ENCODE peak calls at places on chromosomes 6 and 20, in ten cellular contexts. U is fibroblast of mammary gland, S is GM13977, M is OCI-LY7, I is breast epithelium, O is GM12865, Y is WTC11, P is RWPE1, H is foreskin fibroblast, L is esophagus muscularis mucosa. F is an unnamed sample.

GRCh38 chr20:25269833-25270170 is 21.9 kb downstream of the PYGB start:
- DNase-seq in U (no peak), S (no peak), M (no peak), I (no peak), O (no peak), Y (no peak), P (no peak), H (no peak), L (no peak), F (no peak)

GRCh38 chr6:27096834-27097511 is 150.5 kb upstream of the PRSS16 start:
- DNase-seq in U (peak), S (peak), M (no peak), I (peak), O (peak), Y (peak), P (peak), H (peak), L (no peak), F (peak)

GRCh38 chr6:141562801-141563763 is 569.6 kb upstream of the GJE1 start:
- DNase-seq in U (peak), S (peak), M (peak), I (no peak), O (peak), Y (peak), P (peak), H (peak), L (no peak), F (peak)

GRCh38 chr6:42404494-42404893 is 47.2 kb downstream of the TRERF1 start:
- DNase-seq in U (peak), S (no peak), M (no peak), I (no peak), O (no peak), Y (no peak), P (peak), H (peak), L (no peak), F (no peak)

GRCh38 chr6:150301871-150302800 is 66.7 kb upstream of the IYD start:
- DNase-seq in U (peak), S (peak), M (no peak), I (no peak), O (peak), Y (no peak), P (peak), H (peak), L (no peak), F (peak)

GRCh38 chr6:40268166-40268958 is 318.8 kb downstream of the LRFN2 start:
- DNase-seq in U (no peak), S (no peak), M (no peak), I (no peak), O (no peak), Y (no peak), P (no peak), H (no peak), L (no peak), F (no peak)

GRCh38 chr6:4903751-4904370 is 100.0 kb downstream of the RPP40 start:
- DNase-seq in U (no peak), S (no peak), M (no peak), I (no peak), O (no peak), Y (no peak), P (no peak), H (no peak), L (peak), F (no peak)

GRCh38 chr6:51209651-51210050 is 391.0 kb downstream of the TFAP2B start:
- DNase-seq in U (no peak), S (no peak), M (no peak), I (no peak), O (no peak), Y (no peak), P (no peak), H (no peak), L (no peak), F (no peak)

GRCh38 chr6:81734081-81734480 is 18.4 kb downstream of the TENT5A start:
- DNase-seq in U (no peak), S (no peak), M (no peak), I (no peak), O (no peak), Y (no peak), P (no peak), H (no peak), L (no peak), F (no peak)

GRCh38 chr20:23515250-23515939 is 24.5 kb downstream of the CST8 start:
- DNase-seq in U (no peak), S (no peak), M (no peak), I (no peak), O (peak), Y (no peak), P (no peak), H (no peak), L (no peak), F (no peak)

GRCh38 chr20:33732166-33732970 is 572 bp downstream of the ZNF341 start:
- DNase-seq in U (peak), S (peak), M (peak), I (peak), O (no peak), Y (peak), P (peak), H (peak), L (peak), F (peak)

GRCh38 chr20:7790189-7790588 is 150.1 kb downstream of the HAO1 start:
- DNase-seq in U (peak), S (no peak), M (no peak), I (no peak), O (no peak), Y (no peak), P (no peak), H (peak), L (no peak), F (no peak)

GRCh38 chr6:87481936-87482335 is 9.2 kb downstream of the SLC35A1 start:
- DNase-seq in U (no peak), S (no peak), M (no peak), I (no peak), O (no peak), Y (no peak), P (no peak), H (no peak), L (no peak), F (no peak)

GRCh38 chr6:24673625-24674024 is 6.7 kb downstream of the ACOT13 start:
- DNase-seq in U (peak), S (no peak), M (peak), I (no peak), O (no peak), Y (no peak), P (no peak), H (no peak), L (no peak), F (no peak)

GRCh38 chr20:22321191-22321590 is 263.2 kb downstream of the FOXA2 start:
- DNase-seq in U (no peak), S (no peak), M (no peak), I (no peak), O (no peak), Y (no peak), P (no peak), H (no peak), L (no peak), F (no peak)

GRCh38 chr6:91428953-91429560 is 842.2 kb upstream of the MAP3K7 start:
- DNase-seq in U (no peak), S (no peak), M (no peak), I (no peak), O (no peak), Y (no peak), P (no peak), H (no peak), L (no peak), F (no peak)
- TF ChIP-seq CTCF in U (no peak), S (no peak), M (peak), I (no peak), O (no peak), Y (no peak), P (peak), H (no peak), L (peak), F (no peak)

GRCh38 chr6:169641461-169642085 is 60.3 kb downstream of the WDR27 start:
- DNase-seq in U (no peak), S (no peak), M (no peak), I (no peak), O (no peak), Y (no peak), P (no peak), H (no peak), L (no peak), F (no peak)

GRCh38 chr6:169639653-169640278 is 62.1 kb downstream of the WDR27 start:
- DNase-seq in U (no peak), S (no peak), M (peak), I (no peak), O (no peak), Y (no peak), P (no peak), H (no peak), L (peak), F (no peak)

GRCh38 chr6:169640983-169641382 is 60.8 kb downstream of the WDR27 start:
- DNase-seq in U (no peak), S (no peak), M (no peak), I (no peak), O (no peak), Y (no peak), P (no peak), H (no peak), L (no peak), F (no peak)

GRCh38 chr6:169638915-169639314 is 62.9 kb downstream of the WDR27 start:
- DNase-seq in U (no peak), S (no peak), M (no peak), I (no peak), O (no peak), Y (no peak), P (no peak), H (no peak), L (peak), F (no peak)

DNA sequence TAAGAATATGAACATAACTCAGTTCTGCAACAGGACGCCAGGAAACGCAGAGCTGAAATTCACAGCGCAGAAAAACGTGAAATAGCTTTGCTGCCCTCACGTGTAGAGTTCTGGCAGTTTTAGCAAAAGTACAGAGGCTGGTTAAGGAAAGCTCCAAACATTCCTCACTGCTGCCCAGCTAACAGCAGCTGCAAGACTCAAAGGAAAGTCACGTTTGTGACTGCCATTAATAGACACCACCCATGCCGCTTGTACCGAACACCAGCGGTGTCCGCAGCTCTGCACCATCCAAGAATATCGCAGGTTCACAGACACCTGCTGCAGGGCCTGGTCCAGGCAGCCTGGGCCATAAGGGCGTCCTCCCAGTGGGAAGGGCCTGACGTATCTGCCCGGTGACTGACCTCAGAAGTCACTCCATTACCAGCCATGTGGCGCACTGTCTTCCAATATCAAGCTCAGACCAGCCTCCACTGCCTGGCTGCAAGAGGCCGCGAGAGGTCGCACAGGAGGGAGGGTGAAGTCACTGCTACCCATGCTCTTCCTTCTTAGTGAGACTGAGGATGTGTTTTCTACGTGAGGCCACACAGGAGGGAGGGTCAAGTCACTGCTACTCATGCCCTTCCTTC is 61.4 kb downstream of the WDR27 start:
- DNase-seq in U (peak), S (no peak), M (no peak), I (no peak), O (no peak), Y (no peak), P (no peak), H (peak), L (no peak), F (no peak)
- TF ChIP-seq CTCF in U (peak), S (no peak), M (no peak), I (no peak), O (no peak), Y (no peak), P (no peak), H (peak), L (peak), F (no peak)

GRCh38 chr6:47352966-47353365 is 43.3 kb upstream of the TNFRSF21 start:
- DNase-seq in U (no peak), S (no peak), M (no peak), I (no peak), O (no peak), Y (no peak), P (no peak), H (no peak), L (no peak), F (no peak)

GRCh38 chr6:47349931-47350330 is 40.2 kb upstream of the TNFRSF21 start:
- DNase-seq in U (no peak), S (no peak), M (no peak), I (no peak), O (no peak), Y (no peak), P (no peak), H (no peak), L (no peak), F (no peak)

GRCh38 chr6:47355496-47355895 is 45.8 kb upstream of the TNFRSF21 start:
- DNase-seq in U (no peak), S (no peak), M (no peak), I (no peak), O (no peak), Y (no peak), P (no peak), H (no peak), L (no peak), F (no peak)

GRCh38 chr6:47353822-47354221 is 44.1 kb upstream of the TNFRSF21 start:
- DNase-seq in U (no peak), S (no peak), M (no peak), I (no peak), O (no peak), Y (no peak), P (no peak), H (no peak), L (no peak), F (no peak)

DNA sequence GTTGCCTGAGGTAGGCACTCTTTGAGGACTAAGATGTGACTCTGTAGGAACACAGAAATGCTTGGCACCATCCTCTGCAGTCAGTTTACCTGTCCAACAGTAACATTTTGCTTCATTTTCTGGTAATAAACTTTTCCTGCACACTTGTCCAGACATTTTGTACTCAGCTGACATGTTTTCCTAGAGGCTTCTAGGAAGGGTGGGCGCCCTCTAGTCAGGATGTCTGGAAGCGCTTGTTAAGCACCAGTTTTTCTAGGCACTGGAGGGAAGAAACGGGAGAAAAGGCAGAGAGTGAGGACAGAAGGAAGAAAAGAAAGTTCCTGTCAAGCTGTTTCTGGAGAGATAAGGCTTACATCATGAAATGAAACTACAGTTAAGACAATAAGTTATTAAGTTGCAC is 42.5 kb upstream of the TNFRSF21 start:
- DNase-seq in U (no peak), S (no peak), M (no peak), I (no peak), O (no peak), Y (peak), P (no peak), H (no peak), L (no peak), F (no peak)
- TF ChIP-seq CTCF in U (peak), S (no peak), M (peak), I (no peak), O (no peak), Y (peak), P (no peak), H (peak), L (no peak), F (peak)

GRCh38 chr6:167684276-167685104 is 142.2 kb upstream of the AFDN start:
- DNase-seq in U (no peak), S (no peak), M (no peak), I (no peak), O (no peak), Y (peak), P (no peak), H (no peak), L (no peak), F (no peak)
- TF ChIP-seq CTCF in U (no peak), S (no peak), M (no peak), I (no peak), O (no peak), Y (no peak), P (no peak), H (no peak), L (no peak), F (no peak)

GRCh38 chr6:36445651-36446050 is 2.9 kb downstream of the KCTD20 start:
- DNase-seq in U (no peak), S (no peak), M (no peak), I (no peak), O (no peak), Y (no peak), P (no peak), H (no peak), L (no peak), F (no peak)

GRCh38 chr6:36443498-36443844 is 671 bp downstream of the KCTD20 start:
- DNase-seq in U (no peak), S (no peak), M (no peak), I (no peak), O (no peak), Y (no peak), P (no peak), H (peak), L (no peak), F (no peak)

GRCh38 chr6:36442671-36443497 is at the start of the genes KCTD20 and PXT1:
- DNase-seq in U (peak), S (peak), M (peak), I (peak), O (peak), Y (peak), P (peak), H (peak), L (peak), F (peak)

GRCh38 chr6:36444470-36444869 is 1.7 kb downstream of the KCTD20 start:
- DNase-seq in U (peak), S (peak), M (no peak), I (no peak), O (no peak), Y (no peak), P (peak), H (peak), L (peak), F (no peak)

DNA sequence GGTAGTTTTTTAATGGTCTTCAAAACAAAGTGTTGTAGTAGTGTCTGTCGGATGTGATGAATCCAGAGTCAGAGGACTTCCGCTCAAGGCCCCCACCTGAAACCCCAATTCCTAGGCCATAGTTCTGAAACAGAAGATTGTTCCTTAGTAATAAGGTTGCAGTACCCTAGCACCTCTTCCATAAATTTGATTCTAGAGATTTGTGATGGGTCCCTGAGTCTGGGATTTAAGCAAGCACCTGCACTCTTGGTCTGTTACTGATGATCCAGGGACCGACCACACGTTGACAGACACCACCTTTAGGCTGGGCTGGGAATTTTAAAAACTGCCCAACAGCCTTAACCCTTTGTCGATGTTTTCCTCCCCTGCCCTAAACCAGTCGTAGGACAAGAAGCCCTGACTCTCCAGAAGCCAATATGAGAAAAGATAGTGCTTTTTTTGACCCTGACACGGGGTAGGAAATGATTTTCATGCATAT is 1.2 kb downstream of the KCTD20 start:
- DNase-seq in U (no peak), S (peak), M (peak), I (no peak), O (peak), Y (peak), P (peak), H (peak), L (peak), F (peak)
- TF ChIP-seq CTCF in U (no peak), S (peak), M (peak), I (no peak), O (peak), Y (no peak), P (peak), H (peak), L (no peak), F (no peak)

GRCh38 chr20:14955396-14955795 is 618.0 kb upstream of the FLRT3 start:
- DNase-seq in U (no peak), S (no peak), M (no peak), I (no peak), O (no peak), Y (no peak), P (no peak), H (no peak), L (no peak), F (no peak)
- TF ChIP-seq CTCF in U (no peak), S (no peak), M (no peak), I (no peak), O (no peak), Y (no peak), P (no peak), H (no peak), L (no peak), F (no peak)

GRCh38 chr6:68968301-68968649 is 333.2 kb downstream of the ADGRB3 start:
- DNase-seq in U (no peak), S (no peak), M (no peak), I (no peak), O (no peak), Y (no peak), P (no peak), H (no peak), L (no peak), F (no peak)
- TF ChIP-seq CTCF in U (no peak), S (no peak), M (peak), I (no peak), O (no peak), Y (no peak), P (peak), H (no peak), L (no peak), F (no peak)

DNA sequence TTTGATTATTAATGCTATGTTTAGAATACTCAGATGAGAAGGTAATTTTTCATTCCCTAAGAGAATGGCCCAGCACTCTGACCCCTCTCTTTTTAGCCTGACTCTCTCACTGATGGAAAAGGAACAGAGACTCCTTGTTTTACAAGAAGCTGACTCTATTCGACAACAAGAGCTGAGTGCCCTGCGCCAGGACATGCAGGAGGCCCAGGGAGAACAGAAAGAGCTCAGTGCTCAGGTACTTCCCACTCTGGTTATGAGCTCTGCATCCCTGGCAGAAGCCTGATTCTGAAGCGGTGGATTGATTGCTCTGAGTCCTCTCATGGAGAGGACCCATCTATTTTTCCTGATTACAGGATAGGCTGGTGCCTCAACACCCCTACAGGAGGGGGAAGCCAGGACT is 33.0 kb downstream of the C20orf173 start:
- DNase-seq in U (no peak), S (no peak), M (no peak), I (no peak), O (no peak), Y (no peak), P (no peak), H (no peak), L (no peak), F (no peak)
- TF ChIP-seq CTCF in U (no peak), S (no peak), M (no peak), I (no peak), O (no peak), Y (no peak), P (no peak), H (no peak), L (no peak), F (no peak)